ENCODE peak calls at places on chromosomes 13 and 19, in four cellular contexts. V is K562, R is GM12878, I is HepG2. Z is an unnamed sample.
A peak's percentile ranks its signal among the peaks of the same experiment; 100 is the strongest.

GRCh38 chr13:24625324-24625723 is 54.9 kb upstream of the ATP12A start:
- DNase-seq in V (no peak), R (no peak), I (no peak), Z (no peak)

GRCh38 chr19:2982983-2983350 is 5.6 kb downstream of the TLE6 start:
- DNase-seq in V (no peak), R (no peak), I (no peak), Z (no peak)

GRCh38 chr13:71618154-71618553 is 248.8 kb downstream of the DACH1 start:
- DNase-seq in V (no peak), R (no peak), I (no peak), Z (no peak)

GRCh38 chr19:10078329-10078728 is 7.8 kb upstream of the SHFL start:
- DNase-seq in V (no peak), R (no peak), I (no peak), Z (no peak)

GRCh38 chr19:47520343-47520806 is 5.5 kb upstream of the NAPA start:
- DNase-seq in V (no peak), R (no peak), I (peak; percentile 16), Z (no peak)

GRCh38 chr13:29706923-29707322 is 111.4 kb upstream of the SLC7A1 start:
- DNase-seq in V (no peak), R (no peak), I (no peak), Z (no peak)

GRCh38 chr13:100506154-100506553 is 82.4 kb downstream of the GGACT start:
- DNase-seq in V (no peak), R (no peak), I (no peak), Z (no peak)

GRCh38 chr19:13974073-13974472 is 21.8 kb downstream of the DCAF15 start:
- DNase-seq in V (peak; percentile 61), R (no peak), I (no peak), Z (peak; percentile 84)

GRCh38 chr13:42137856-42138537 is 89.5 kb downstream of the DGKH start:
- DNase-seq in V (no peak), R (no peak), I (no peak), Z (no peak)

GRCh38 chr13:100131863-100132574 is 43.1 kb downstream of the PCCA start:
- DNase-seq in V (peak; percentile 70), R (no peak), I (peak; percentile 32), Z (no peak)

GRCh38 chr19:38877781-38878574 is at the start of gene RINL:
- DNase-seq in V (peak; percentile 61), R (no peak), I (no peak), Z (no peak)
- TF ChIP-seq ATF3 in V (no peak), R (no peak), I (no peak), Z (no peak)

GRCh38 chr19:49512970-49513745 is 697 bp downstream of the FCGRT start:
- DNase-seq in V (no peak), R (no peak), I (peak; percentile 89), Z (peak; percentile 65)
- TF ChIP-seq NR2C2 in V (no peak), R (no peak), I (peak; percentile 67), Z (no peak)

GRCh38 chr13:94057618-94058017 is 421.9 kb downstream of the DCT start:
- DNase-seq in V (no peak), R (no peak), I (no peak), Z (no peak)

GRCh38 chr13:94065741-94066140 is 413.7 kb downstream of the DCT start:
- DNase-seq in V (no peak), R (no peak), I (no peak), Z (no peak)

GRCh38 chr13:94063096-94063495 is 416.4 kb downstream of the DCT start:
- DNase-seq in V (no peak), R (no peak), I (no peak), Z (no peak)

GRCh38 chr13:94058821-94059360 is 420.6 kb downstream of the DCT start:
- DNase-seq in V (no peak), R (no peak), I (no peak), Z (no peak)

DNA sequence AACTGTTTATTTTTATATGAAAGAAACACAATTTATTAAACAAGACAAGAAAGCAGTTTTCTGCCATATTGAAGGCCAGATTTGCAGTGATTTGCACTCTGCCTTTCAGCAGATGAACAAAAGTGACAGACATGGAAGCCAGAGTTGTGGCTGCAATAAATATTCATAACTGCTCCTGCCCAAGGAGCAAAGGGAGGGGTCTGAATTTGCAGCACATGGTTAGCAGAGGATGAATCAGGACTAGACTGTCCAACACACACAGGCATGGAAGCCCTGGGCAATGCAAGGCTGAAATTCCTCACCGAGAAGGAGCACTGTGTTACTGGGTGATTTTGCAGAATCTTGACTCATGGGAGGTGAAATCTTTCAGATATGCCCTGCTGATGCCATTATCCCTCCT is 418.2 kb downstream of the DCT start:
- DNase-seq in V (no peak), R (no peak), I (no peak), Z (no peak)
- TF ChIP-seq ATF3 in V (no peak), R (no peak), I (no peak), Z (no peak)

GRCh38 chr19:4057913-4058695 is 8.6 kb downstream of the ZBTB7A start:
- DNase-seq in V (peak; percentile 90), R (no peak), I (peak; percentile 90), Z (no peak)
- TF ChIP-seq NR2C2 in V (no peak), R (no peak), I (peak; percentile 86), Z (no peak)

DNA sequence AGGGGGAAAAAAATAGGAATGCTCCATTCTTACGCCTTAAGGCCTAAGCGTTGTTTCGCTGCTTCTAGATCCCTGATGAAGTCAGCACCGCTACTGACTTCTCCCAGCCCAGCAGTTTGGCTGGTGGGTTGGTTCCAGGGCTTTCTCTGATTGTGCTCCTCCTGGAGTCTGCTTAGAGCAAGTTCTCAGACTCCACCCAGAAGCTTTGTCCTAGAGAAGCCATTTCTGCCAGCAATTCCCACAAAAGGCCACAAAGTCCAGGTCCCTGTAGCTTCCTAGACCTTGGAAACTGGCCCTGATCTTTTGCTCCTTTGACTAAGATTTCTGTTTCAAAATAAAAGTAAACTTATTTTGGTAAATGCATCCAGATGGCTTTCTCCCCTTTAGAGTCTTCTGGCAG is 65.4 kb downstream of the KCTD12 start:
- DNase-seq in V (no peak), R (no peak), I (no peak), Z (no peak)
- TF ChIP-seq ATF3 in V (no peak), R (no peak), I (no peak), Z (no peak)

GRCh38 chr19:39845621-39846175 is 481 bp downstream of the FBL start:
- DNase-seq in V (peak; percentile 69), R (no peak), I (no peak), Z (no peak)
- TF ChIP-seq NR2C2 in V (no peak), R (no peak), I (no peak), Z (no peak)

GRCh38 chr13:37446503-37446902 is 152.1 kb downstream of the POSTN start:
- DNase-seq in V (no peak), R (no peak), I (no peak), Z (no peak)
- TF ChIP-seq ATF3 in V (no peak), R (no peak), I (no peak), Z (no peak)

GRCh38 chr13:97246596-97246995 is 24.5 kb downstream of the MBNL2 start:
- DNase-seq in V (no peak), R (no peak), I (no peak), Z (no peak)
- TF ChIP-seq NR2C2 in V (no peak), R (no peak), I (no peak), Z (no peak)

DNA sequence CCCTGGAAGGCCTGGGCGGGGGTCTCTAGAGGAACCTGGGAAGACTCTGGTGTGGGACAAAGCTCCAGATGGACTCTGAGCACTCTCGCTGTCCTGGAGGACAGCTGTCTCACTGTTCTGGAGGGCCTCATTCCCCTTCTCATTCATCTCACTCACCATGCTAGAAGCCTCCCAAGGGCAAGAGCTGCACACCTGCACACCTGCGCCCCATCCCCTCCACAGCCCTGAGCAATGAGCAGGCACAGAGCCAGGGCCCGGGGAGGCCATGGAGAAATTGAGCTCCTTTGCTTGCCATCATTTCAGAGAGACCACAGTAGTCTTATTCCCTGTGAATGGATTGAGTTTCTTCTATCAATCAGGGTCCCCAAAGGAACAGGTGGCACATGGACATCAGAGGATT is 1168.5 kb downstream of the UQCRFS1 start:
- DNase-seq in V (no peak), R (no peak), I (no peak), Z (no peak)
- TF ChIP-seq ATF3 in V (no peak), R (no peak), I (no peak), Z (no peak)